ENCODE peak calls at places on chromosomes 13 and 19, in four cellular contexts. One of them, this sample, is unnamed.
A peak's percentile ranks its signal among the peaks of the same experiment; 100 is the strongest.

GRCh38 chr13:64718116-64718515 is 2512.0 kb downstream of the PCDH9 start:
- DNase-seq in IMR-90: no peak
- DNase-seq in MM.1S: no peak
- DNase-seq in brain microvascular endothelial cell: no peak
- DNase-seq in this sample: no peak

GRCh38 chr19:58042709-58043340 is 9.0 kb downstream of the ZSCAN1 start:
- DNase-seq in IMR-90: no peak
- DNase-seq in MM.1S: no peak
- DNase-seq in brain microvascular endothelial cell: no peak
- DNase-seq in this sample: no peak

GRCh38 chr13:80669112-80669511 is 328.2 kb upstream of the SPRY2 start:
- DNase-seq in IMR-90: no peak
- DNase-seq in MM.1S: no peak
- DNase-seq in brain microvascular endothelial cell: no peak
- DNase-seq in this sample: no peak

GRCh38 chr13:51151463-51151862 is 40.4 kb upstream of the C13orf42 start:
- DNase-seq in IMR-90: no peak
- DNase-seq in MM.1S: no peak
- DNase-seq in brain microvascular endothelial cell: no peak
- DNase-seq in this sample: no peak

GRCh38 chr13:34411881-34412280 is 530.2 kb upstream of the NBEA start:
- DNase-seq in IMR-90: no peak
- DNase-seq in MM.1S: no peak
- DNase-seq in brain microvascular endothelial cell: no peak
- DNase-seq in this sample: no peak

GRCh38 chr13:35475131-35475959 is 1.1 kb downstream of the MAB21L1 start:
- DNase-seq in IMR-90: peak; percentile 16
- DNase-seq in MM.1S: peak; percentile 65
- DNase-seq in brain microvascular endothelial cell: peak; percentile 7
- DNase-seq in this sample: no peak

GRCh38 chr19:57016076-57016475 is 103.7 kb upstream of the USP29 start:
- DNase-seq in IMR-90: no peak
- DNase-seq in MM.1S: no peak
- DNase-seq in brain microvascular endothelial cell: no peak
- DNase-seq in this sample: no peak

GRCh38 chr13:20274466-20274865 is 42.3 kb upstream of the GJB6 start:
- DNase-seq in IMR-90: no peak
- DNase-seq in MM.1S: no peak
- DNase-seq in brain microvascular endothelial cell: no peak
- DNase-seq in this sample: no peak

GRCh38 chr19:13906525-13906904 is 514 bp downstream of the CC2D1A start:
- DNase-seq in IMR-90: no peak
- DNase-seq in MM.1S: peak; percentile 33
- DNase-seq in brain microvascular endothelial cell: no peak
- DNase-seq in this sample: peak; percentile 64

GRCh38 chr13:23579072-23579885 is 9.1 kb downstream of the TNFRSF19 start:
- DNase-seq in IMR-90: peak; percentile 87
- DNase-seq in MM.1S: peak; percentile 74
- DNase-seq in brain microvascular endothelial cell: peak; percentile 83
- DNase-seq in this sample: peak; percentile 94

GRCh38 chr13:39777527-39778061 is 122.1 kb downstream of the COG6 start:
- DNase-seq in IMR-90: peak; percentile 90
- DNase-seq in MM.1S: peak; percentile 9
- DNase-seq in brain microvascular endothelial cell: peak; percentile 88
- DNase-seq in this sample: no peak

GRCh38 chr13:106696140-106696539 is 128.2 kb upstream of the ARGLU1 start:
- DNase-seq in IMR-90: no peak
- DNase-seq in MM.1S: no peak
- DNase-seq in brain microvascular endothelial cell: no peak
- DNase-seq in this sample: no peak

GRCh38 chr19:11151181-11151580 is 4.4 kb downstream of the SPC24 start:
- DNase-seq in IMR-90: no peak
- DNase-seq in MM.1S: no peak
- DNase-seq in brain microvascular endothelial cell: peak; percentile 49
- DNase-seq in this sample: no peak

GRCh38 chr13:89153941-89154340 is 1482.8 kb downstream of the SLITRK5 start:
- DNase-seq in IMR-90: no peak
- DNase-seq in MM.1S: no peak
- DNase-seq in brain microvascular endothelial cell: no peak
- DNase-seq in this sample: no peak

GRCh38 chr19:8451377-8451776 is 6.6 kb downstream of the HNRNPM start:
- DNase-seq in IMR-90: no peak
- DNase-seq in MM.1S: no peak
- DNase-seq in brain microvascular endothelial cell: no peak
- DNase-seq in this sample: no peak

GRCh38 chr13:56752630-56753029 is 388.1 kb upstream of the PRR20A start:
- DNase-seq in IMR-90: no peak
- DNase-seq in MM.1S: no peak
- DNase-seq in brain microvascular endothelial cell: no peak
- DNase-seq in this sample: no peak

GRCh38 chr19:7868671-7869452 is 5.3 kb downstream of the PRR36 start:
- DNase-seq in IMR-90: peak; percentile 44
- DNase-seq in MM.1S: peak; percentile 95
- DNase-seq in brain microvascular endothelial cell: no peak
- DNase-seq in this sample: peak; percentile 83

GRCh38 chr13:49421391-49421790 is 22.5 kb downstream of the CAB39L start:
- DNase-seq in IMR-90: no peak
- DNase-seq in MM.1S: no peak
- DNase-seq in brain microvascular endothelial cell: no peak
- DNase-seq in this sample: no peak
- TF ChIP-seq CTCF in IMR-90: no peak
- TF ChIP-seq CTCF in MM.1S: peak; percentile 12
- TF ChIP-seq CTCF in brain microvascular endothelial cell: peak; percentile 17
- TF ChIP-seq CTCF in this sample: no peak

GRCh38 chr13:66996503-66996902 is 233.6 kb downstream of the PCDH9 start:
- DNase-seq in IMR-90: peak; percentile 18
- DNase-seq in MM.1S: no peak
- DNase-seq in brain microvascular endothelial cell: no peak
- DNase-seq in this sample: no peak

GRCh38 chr13:66994498-66995365 is 235.4 kb downstream of the PCDH9 start:
- DNase-seq in IMR-90: no peak
- DNase-seq in MM.1S: peak; percentile 31
- DNase-seq in brain microvascular endothelial cell: no peak
- DNase-seq in this sample: no peak

GRCh38 chr13:66992683-66993082 is 237.5 kb downstream of the PCDH9 start:
- DNase-seq in IMR-90: no peak
- DNase-seq in MM.1S: no peak
- DNase-seq in brain microvascular endothelial cell: no peak
- DNase-seq in this sample: no peak

GRCh38 chr13:66994097-66994496 is 236.0 kb downstream of the PCDH9 start:
- DNase-seq in IMR-90: peak; percentile 52
- DNase-seq in MM.1S: peak; percentile 8
- DNase-seq in brain microvascular endothelial cell: peak; percentile 61
- DNase-seq in this sample: peak; percentile 73

GRCh38 chr13:66995366-66995663 is 234.8 kb downstream of the PCDH9 start:
- DNase-seq in IMR-90: no peak
- DNase-seq in MM.1S: peak; percentile 84
- DNase-seq in brain microvascular endothelial cell: no peak
- DNase-seq in this sample: no peak
- H3K27me3 ChIP-seq in IMR-90: no peaks in the 10 kb centered on the region
- H3K27me3 ChIP-seq in MM.1S: no peaks in the 10 kb centered on the region
- H3K27me3 ChIP-seq in brain microvascular endothelial cell: no peaks in the 10 kb centered on the region
- H3K27me3 ChIP-seq in this sample: no peaks in the 10 kb centered on the region

GRCh38 chr19:33705860-33706259 is 84.1 kb downstream of the CHST8 start:
- DNase-seq in IMR-90: no peak
- DNase-seq in MM.1S: no peak
- DNase-seq in brain microvascular endothelial cell: no peak
- DNase-seq in this sample: no peak
- H3K27ac ChIP-seq in IMR-90: no peak overlapping the region
- H3K27ac ChIP-seq in MM.1S: no peak overlapping the region
- H3K27ac ChIP-seq in brain microvascular endothelial cell: no peak overlapping the region
- H3K27ac ChIP-seq in this sample: no peak overlapping the region

GRCh38 chr13:40789275-40790231 is at the start of gene SLC25A15:
- DNase-seq in IMR-90: peak; percentile 72
- DNase-seq in MM.1S: peak; percentile 75
- DNase-seq in brain microvascular endothelial cell: peak; percentile 45
- DNase-seq in this sample: peak; percentile 90
- TF ChIP-seq CTCF in IMR-90: peak; percentile 43
- TF ChIP-seq CTCF in MM.1S: peak; percentile 10
- TF ChIP-seq CTCF in brain microvascular endothelial cell: peak; percentile 8
- TF ChIP-seq CTCF in this sample: peak; percentile 42

GRCh38 chr19:40598918-40599307 is 2.3 kb upstream of the LTBP4 start:
- DNase-seq in IMR-90: no peak
- DNase-seq in MM.1S: no peak
- DNase-seq in brain microvascular endothelial cell: no peak
- DNase-seq in this sample: no peak

GRCh38 chr19:40600086-40600917 is 867 bp upstream of the LTBP4 start:
- DNase-seq in IMR-90: no peak
- DNase-seq in MM.1S: no peak
- DNase-seq in brain microvascular endothelial cell: no peak
- DNase-seq in this sample: no peak

GRCh38 chr19:40598121-40598917 is 2.9 kb upstream of the LTBP4 start:
- DNase-seq in IMR-90: peak; percentile 87
- DNase-seq in MM.1S: peak; percentile 72
- DNase-seq in brain microvascular endothelial cell: peak; percentile 81
- DNase-seq in this sample: peak; percentile 90

GRCh38 chr19:40601061-40601973 is at the start of gene LTBP4:
- DNase-seq in IMR-90: no peak
- DNase-seq in MM.1S: peak; percentile 14
- DNase-seq in brain microvascular endothelial cell: no peak
- DNase-seq in this sample: no peak

GRCh38 chr19:40599331-40600085 is 1.7 kb upstream of the LTBP4 start:
- DNase-seq in IMR-90: no peak
- DNase-seq in MM.1S: no peak
- DNase-seq in brain microvascular endothelial cell: no peak
- DNase-seq in this sample: no peak
- H3K27me3 ChIP-seq in IMR-90: no peaks in the 10 kb centered on the region
- H3K27me3 ChIP-seq in MM.1S: peaks cover 51% of the 10 kb centered on the region
- H3K27me3 ChIP-seq in brain microvascular endothelial cell: no peaks in the 10 kb centered on the region
- H3K27me3 ChIP-seq in this sample: peaks cover 68% of the 10 kb centered on the region

This sample was measured in lower lobe of right lung.